ENCODE peak calls at places on chromosomes 2 and 18, in four cellular contexts. One of them, this sample, is unnamed.

GRCh38 chr2:188725981-188726380 is 248.2 kb upstream of the COL3A1 start:
- DNase-seq in HCT116: no peak
- DNase-seq in GM23248: peak; percentile 39
- DNase-seq in PC-3: peak; percentile 64
- DNase-seq in this sample: peak; percentile 41

GRCh38 chr2:233285921-233286320 is 21.7 kb upstream of the SAG start:
- DNase-seq in HCT116: no peak
- DNase-seq in GM23248: peak; percentile 11
- DNase-seq in PC-3: no peak
- DNase-seq in this sample: no peak

GRCh38 chr2:57720728-57721627 is 325.6 kb upstream of the VRK2 start:
- DNase-seq in HCT116: peak; percentile 48
- DNase-seq in GM23248: peak; percentile 75
- DNase-seq in PC-3: peak; percentile 76
- DNase-seq in this sample: peak; percentile 88

GRCh38 chr2:127194447-127194846 is 25.7 kb downstream of the CYP27C1 start:
- DNase-seq in HCT116: no peak
- DNase-seq in GM23248: no peak
- DNase-seq in PC-3: no peak
- DNase-seq in this sample: no peak

GRCh38 chr2:207166349-207167128 is 791 bp upstream of the KLF7 start:
- DNase-seq in HCT116: no peak
- DNase-seq in GM23248: peak; percentile 91
- DNase-seq in PC-3: peak; percentile 61
- DNase-seq in this sample: peak; percentile 83

GRCh38 chr2:12766421-12766879 is 49.7 kb downstream of the TRIB2 start:
- DNase-seq in HCT116: no peak
- DNase-seq in GM23248: peak; percentile 63
- DNase-seq in PC-3: no peak
- DNase-seq in this sample: no peak

GRCh38 chr2:38653715-38654494 is 12.0 kb upstream of the GALM start:
- DNase-seq in HCT116: no peak
- DNase-seq in GM23248: no peak
- DNase-seq in PC-3: no peak
- DNase-seq in this sample: no peak

GRCh38 chr2:23127465-23127864 is 257.5 kb upstream of the KLHL29 start:
- DNase-seq in HCT116: no peak
- DNase-seq in GM23248: no peak
- DNase-seq in PC-3: no peak
- DNase-seq in this sample: no peak

GRCh38 chr2:227717687-227718567 is at the start of gene SLC19A3:
- DNase-seq in HCT116: no peak
- DNase-seq in GM23248: peak; percentile 85
- DNase-seq in PC-3: no peak
- DNase-seq in this sample: peak; percentile 95

GRCh38 chr2:54773838-54774237 is 50.4 kb downstream of the EML6 start:
- DNase-seq in HCT116: peak; percentile 44
- DNase-seq in GM23248: peak; percentile 25
- DNase-seq in PC-3: peak; percentile 40
- DNase-seq in this sample: peak; percentile 71

GRCh38 chr2:25692737-25693445 is 19.5 kb upstream of the DTNB start:
- DNase-seq in HCT116: no peak
- DNase-seq in GM23248: no peak
- DNase-seq in PC-3: peak; percentile 31
- DNase-seq in this sample: no peak

GRCh38 chr2:221156335-221156734 is 415.8 kb downstream of the EPHA4 start:
- DNase-seq in HCT116: peak; percentile 16
- DNase-seq in GM23248: no peak
- DNase-seq in PC-3: no peak
- DNase-seq in this sample: peak; percentile 55

GRCh38 chr2:233213011-233213410 is 38.5 kb upstream of the ATG16L1 start:
- DNase-seq in HCT116: no peak
- DNase-seq in GM23248: no peak
- DNase-seq in PC-3: no peak
- DNase-seq in this sample: no peak

GRCh38 chr2:120754067-120754960 is 18.6 kb downstream of the GLI2 start:
- DNase-seq in HCT116: no peak
- DNase-seq in GM23248: no peak
- DNase-seq in PC-3: peak; percentile 71
- DNase-seq in this sample: no peak

GRCh38 chr2:36539631-36540030 is 58.3 kb downstream of the FEZ2 start:
- DNase-seq in HCT116: no peak
- DNase-seq in GM23248: peak; percentile 86
- DNase-seq in PC-3: peak; percentile 61
- DNase-seq in this sample: no peak

GRCh38 chr2:36502081-36502480 is 95.9 kb downstream of the FEZ2 start:
- DNase-seq in HCT116: peak; percentile 23
- DNase-seq in GM23248: no peak
- DNase-seq in PC-3: no peak
- DNase-seq in this sample: no peak

GRCh38 chr2:177295479-177295878 is 31.0 kb upstream of the NFE2L2 start:
- DNase-seq in HCT116: no peak
- DNase-seq in GM23248: peak; percentile 75
- DNase-seq in PC-3: no peak
- DNase-seq in this sample: no peak

GRCh38 chr2:160405077-160405865 is 88.3 kb downstream of the RBMS1 start:
- DNase-seq in HCT116: no peak
- DNase-seq in GM23248: peak; percentile 47
- DNase-seq in PC-3: no peak
- DNase-seq in this sample: peak; percentile 69

GRCh38 chr2:221104391-221104811 is 467.7 kb downstream of the EPHA4 start:
- DNase-seq in HCT116: no peak
- DNase-seq in GM23248: peak; percentile 83
- DNase-seq in PC-3: no peak
- DNase-seq in this sample: peak; percentile 41

GRCh38 chr2:1300284-1300683 is 113.0 kb upstream of the TPO start:
- DNase-seq in HCT116: no peak
- DNase-seq in GM23248: no peak
- DNase-seq in PC-3: no peak
- DNase-seq in this sample: no peak

GRCh38 chr2:1055014-1055595 is 104.5 kb downstream of the SNTG2 start:
- DNase-seq in HCT116: no peak
- DNase-seq in GM23248: peak; percentile 84
- DNase-seq in PC-3: peak; percentile 19
- DNase-seq in this sample: no peak

GRCh38 chr2:238811765-238812164 is 36.1 kb upstream of the TWIST2 start:
- DNase-seq in HCT116: no peak
- DNase-seq in GM23248: peak; percentile 90
- DNase-seq in PC-3: no peak
- DNase-seq in this sample: no peak

GRCh38 chr2:201880620-201881381 is 74.5 kb downstream of the CDK15 start:
- DNase-seq in HCT116: no peak
- DNase-seq in GM23248: peak; percentile 84
- DNase-seq in PC-3: peak; percentile 28
- DNase-seq in this sample: no peak

GRCh38 chr18:10261315-10262276 is 192.8 kb upstream of the APCDD1 start:
- DNase-seq in HCT116: no peak
- DNase-seq in GM23248: peak; percentile 27
- DNase-seq in PC-3: no peak
- DNase-seq in this sample: no peak

GRCh38 chr2:20439193-20439475 is 7.7 kb upstream of the RHOB start:
- DNase-seq in HCT116: no peak
- DNase-seq in GM23248: peak; percentile 34
- DNase-seq in PC-3: peak; percentile 67
- DNase-seq in this sample: no peak

GRCh38 chr2:112683550-112684414 is 37.0 kb upstream of the NT5DC4 start:
- DNase-seq in HCT116: no peak
- DNase-seq in GM23248: no peak
- DNase-seq in PC-3: no peak
- DNase-seq in this sample: peak; percentile 28

GRCh38 chr2:106956879-106957278 is 70.9 kb upstream of the ST6GAL2 start:
- DNase-seq in HCT116: no peak
- DNase-seq in GM23248: peak; percentile 97
- DNase-seq in PC-3: peak; percentile 21
- DNase-seq in this sample: peak; percentile 16

GRCh38 chr2:28901841-28902240 is 7.4 kb downstream of the WDR43 start:
- DNase-seq in HCT116: no peak
- DNase-seq in GM23248: peak; percentile 41
- DNase-seq in PC-3: no peak
- DNase-seq in this sample: no peak

GRCh38 chr2:28904295-28904694 is 9.8 kb downstream of the WDR43 start:
- DNase-seq in HCT116: no peak
- DNase-seq in GM23248: peak; percentile 70
- DNase-seq in PC-3: peak; percentile 63
- DNase-seq in this sample: no peak

GRCh38 chr2:28901202-28901601 is 6.7 kb downstream of the WDR43 start:
- DNase-seq in HCT116: no peak
- DNase-seq in GM23248: peak; percentile 8
- DNase-seq in PC-3: no peak
- DNase-seq in this sample: no peak

GRCh38 chr2:28904802-28905499 is 10.5 kb downstream of the WDR43 start:
- DNase-seq in HCT116: no peak
- DNase-seq in GM23248: no peak
- DNase-seq in PC-3: no peak
- DNase-seq in this sample: no peak

DNA sequence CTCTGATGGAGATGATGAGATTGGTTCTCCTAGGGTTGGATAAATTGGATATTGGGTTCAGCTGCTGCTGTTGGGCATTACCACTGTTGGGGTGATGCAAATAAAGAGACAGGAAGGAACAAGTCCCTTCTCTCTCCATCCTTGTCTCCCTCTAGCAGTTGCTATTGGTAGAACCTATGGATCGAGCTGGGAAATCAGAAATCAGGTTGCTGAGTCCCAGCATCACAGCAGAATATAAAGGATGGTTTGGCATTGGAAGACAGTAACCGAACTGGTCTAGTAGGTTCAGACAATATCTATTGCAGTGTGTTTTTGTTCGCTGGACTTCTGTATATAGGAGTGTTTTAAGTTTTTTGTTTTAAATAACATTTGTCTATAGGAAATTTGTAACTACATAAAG is 8.1 kb downstream of the WDR43 start:
- DNase-seq in HCT116: no peak
- DNase-seq in GM23248: no peak
- DNase-seq in PC-3: no peak
- DNase-seq in this sample: no peak
- TF ChIP-seq EZH2phosphoT487 in HCT116: no peak
- TF ChIP-seq EZH2phosphoT487 in GM23248: no peak
- TF ChIP-seq EZH2phosphoT487 in PC-3: no peak
- TF ChIP-seq EZH2phosphoT487 in this sample: no peak

DNA sequence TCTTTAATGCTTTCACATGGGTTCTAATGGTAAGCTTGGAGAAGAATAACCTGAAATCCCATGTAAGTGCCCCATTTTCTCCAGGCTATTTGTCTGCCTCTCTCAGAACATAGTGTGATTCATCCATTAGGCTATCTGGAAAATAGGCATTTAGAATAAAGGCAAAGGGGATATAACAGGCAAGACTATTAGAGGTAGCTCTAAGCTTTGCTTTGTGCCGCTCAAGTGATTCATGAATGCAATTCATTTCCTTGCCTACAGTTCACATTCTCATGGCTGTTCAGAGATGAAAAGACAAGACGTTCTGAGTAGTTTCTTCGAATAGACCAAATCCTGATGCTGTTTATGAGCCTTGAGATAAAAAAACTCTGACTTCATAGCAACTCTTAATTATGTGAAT is 101.7 kb downstream of the ANKRD44 start:
- DNase-seq in HCT116: no peak
- DNase-seq in GM23248: peak; percentile 14
- DNase-seq in PC-3: no peak
- DNase-seq in this sample: no peak
- H3K4me1 ChIP-seq in HCT116: no peaks in the 10 kb centered on the region
- H3K4me1 ChIP-seq in GM23248: peaks cover 19% of the 10 kb centered on the region
- H3K4me1 ChIP-seq in PC-3: no peaks in the 10 kb centered on the region
- H3K4me1 ChIP-seq in this sample: no peaks in the 10 kb centered on the region

GRCh38 chr2:217709496-217710217 is 293.1 kb downstream of the TNS1 start:
- DNase-seq in HCT116: no peak
- DNase-seq in GM23248: peak; percentile 63
- DNase-seq in PC-3: peak; percentile 29
- DNase-seq in this sample: no peak

GRCh38 chr2:217705461-217705860 is 297.3 kb downstream of the TNS1 start:
- DNase-seq in HCT116: no peak
- DNase-seq in GM23248: no peak
- DNase-seq in PC-3: peak; percentile 58
- DNase-seq in this sample: no peak

GRCh38 chr2:217706095-217706494 is 296.7 kb downstream of the TNS1 start:
- DNase-seq in HCT116: no peak
- DNase-seq in GM23248: no peak
- DNase-seq in PC-3: peak; percentile 6
- DNase-seq in this sample: no peak

GRCh38 chr2:217706513-217706912 is 296.3 kb downstream of the TNS1 start:
- DNase-seq in HCT116: no peak
- DNase-seq in GM23248: no peak
- DNase-seq in PC-3: no peak
- DNase-seq in this sample: no peak

GRCh38 chr2:217707116-217707742 is 295.6 kb downstream of the TNS1 start:
- DNase-seq in HCT116: no peak
- DNase-seq in GM23248: peak; percentile 83
- DNase-seq in PC-3: peak; percentile 90
- DNase-seq in this sample: no peak
- H3K27ac ChIP-seq in HCT116: no peak overlapping the region
- H3K27ac ChIP-seq in GM23248: peak overlapping the region; percentile 71
- H3K27ac ChIP-seq in PC-3: peak overlapping the region; percentile 24
- H3K27ac ChIP-seq in this sample: no peak overlapping the region

GRCh38 chr18:28736951-28737350 is 560.0 kb upstream of the CDH2 start:
- DNase-seq in HCT116: no peak
- DNase-seq in GM23248: peak; percentile 52
- DNase-seq in PC-3: peak; percentile 42
- DNase-seq in this sample: no peak
- TF ChIP-seq EZH2phosphoT487 in HCT116: no peak
- TF ChIP-seq EZH2phosphoT487 in GM23248: no peak
- TF ChIP-seq EZH2phosphoT487 in PC-3: no peak
- TF ChIP-seq EZH2phosphoT487 in this sample: no peak